ENCODE peak calls at places on chromosomes 7 and 10, in seven cellular contexts. One of them, this sample, is unnamed.

GRCh38 chr7:99099499-99100077 is 44.3 kb downstream of the SMURF1 start:
- DNase-seq in cardiac muscle cell: no peak
- DNase-seq in anterior cingulate cortex: no peak
- DNase-seq in fibroblast of gingiva: peak; percentile 50
- DNase-seq in Kasumi-1: no peak
- DNase-seq in EH: peak; percentile 56
- DNase-seq in NCI-H2081: no peak
- DNase-seq in this sample: no peak

GRCh38 chr7:4093035-4093434 is 589.1 kb upstream of the FOXK1 start:
- DNase-seq in cardiac muscle cell: no peak
- DNase-seq in anterior cingulate cortex: no peak
- DNase-seq in fibroblast of gingiva: no peak
- DNase-seq in Kasumi-1: no peak
- DNase-seq in EH: no peak
- DNase-seq in NCI-H2081: no peak
- DNase-seq in this sample: no peak

GRCh38 chr7:32453286-32454011 is 36.7 kb downstream of the LSM5 start:
- DNase-seq in cardiac muscle cell: no peak
- DNase-seq in anterior cingulate cortex: no peak
- DNase-seq in fibroblast of gingiva: no peak
- DNase-seq in Kasumi-1: no peak
- DNase-seq in EH: no peak
- DNase-seq in NCI-H2081: no peak
- DNase-seq in this sample: no peak

GRCh38 chr10:103500481-103500880 is 7.0 kb downstream of the NEURL1 start:
- DNase-seq in cardiac muscle cell: no peak
- DNase-seq in anterior cingulate cortex: no peak
- DNase-seq in fibroblast of gingiva: no peak
- DNase-seq in Kasumi-1: no peak
- DNase-seq in EH: no peak
- DNase-seq in NCI-H2081: no peak
- DNase-seq in this sample: no peak

GRCh38 chr10:51964630-51965029 is 265.2 kb upstream of the CSTF2T start:
- DNase-seq in cardiac muscle cell: no peak
- DNase-seq in anterior cingulate cortex: no peak
- DNase-seq in fibroblast of gingiva: no peak
- DNase-seq in Kasumi-1: no peak
- DNase-seq in EH: no peak
- DNase-seq in NCI-H2081: no peak
- DNase-seq in this sample: no peak

GRCh38 chr7:20399516-20399915 is 68.8 kb downstream of the ITGB8 start:
- DNase-seq in cardiac muscle cell: no peak
- DNase-seq in anterior cingulate cortex: no peak
- DNase-seq in fibroblast of gingiva: no peak
- DNase-seq in Kasumi-1: no peak
- DNase-seq in EH: no peak
- DNase-seq in NCI-H2081: no peak
- DNase-seq in this sample: no peak

GRCh38 chr7:138243430-138243829 is 167.2 kb downstream of the AKR1D1 start:
- DNase-seq in cardiac muscle cell: peak; percentile 70
- DNase-seq in anterior cingulate cortex: no peak
- DNase-seq in fibroblast of gingiva: no peak
- DNase-seq in Kasumi-1: no peak
- DNase-seq in EH: no peak
- DNase-seq in NCI-H2081: peak; percentile 62
- DNase-seq in this sample: peak; percentile 36

GRCh38 chr10:22740180-22740579 is 25.8 kb upstream of the PIP4K2A start:
- DNase-seq in cardiac muscle cell: no peak
- DNase-seq in anterior cingulate cortex: no peak
- DNase-seq in fibroblast of gingiva: no peak
- DNase-seq in Kasumi-1: no peak
- DNase-seq in EH: peak; percentile 15
- DNase-seq in NCI-H2081: no peak
- DNase-seq in this sample: peak; percentile 39

GRCh38 chr7:91565499-91566331 is 301.5 kb downstream of the FZD1 start:
- DNase-seq in cardiac muscle cell: no peak
- DNase-seq in anterior cingulate cortex: peak; percentile 28
- DNase-seq in fibroblast of gingiva: peak; percentile 72
- DNase-seq in Kasumi-1: no peak
- DNase-seq in EH: peak; percentile 4
- DNase-seq in NCI-H2081: peak; percentile 70
- DNase-seq in this sample: no peak

GRCh38 chr7:46397591-46397990 is 476.5 kb upstream of the IGFBP3 start:
- DNase-seq in cardiac muscle cell: no peak
- DNase-seq in anterior cingulate cortex: no peak
- DNase-seq in fibroblast of gingiva: no peak
- DNase-seq in Kasumi-1: no peak
- DNase-seq in EH: no peak
- DNase-seq in NCI-H2081: no peak
- DNase-seq in this sample: no peak

GRCh38 chr7:2864999-2865670 is 21.0 kb upstream of the GNA12 start:
- DNase-seq in cardiac muscle cell: peak; percentile 66
- DNase-seq in anterior cingulate cortex: peak; percentile 51
- DNase-seq in fibroblast of gingiva: peak; percentile 58
- DNase-seq in Kasumi-1: peak; percentile 27
- DNase-seq in EH: peak; percentile 68
- DNase-seq in NCI-H2081: peak; percentile 70
- DNase-seq in this sample: peak; percentile 57

GRCh38 chr7:123415625-123416024 is 118.8 kb downstream of the IQUB start:
- DNase-seq in cardiac muscle cell: no peak
- DNase-seq in anterior cingulate cortex: no peak
- DNase-seq in fibroblast of gingiva: no peak
- DNase-seq in Kasumi-1: peak; percentile 54
- DNase-seq in EH: no peak
- DNase-seq in NCI-H2081: no peak
- DNase-seq in this sample: peak; percentile 70

GRCh38 chr7:139106959-139107358 is 2.6 kb downstream of the ZC3HAV1 start:
- DNase-seq in cardiac muscle cell: no peak
- DNase-seq in anterior cingulate cortex: no peak
- DNase-seq in fibroblast of gingiva: no peak
- DNase-seq in Kasumi-1: peak; percentile 46
- DNase-seq in EH: no peak
- DNase-seq in NCI-H2081: no peak
- DNase-seq in this sample: peak; percentile 53

GRCh38 chr7:26165950-26166680 is 14.1 kb downstream of the NFE2L3 start:
- DNase-seq in cardiac muscle cell: no peak
- DNase-seq in anterior cingulate cortex: no peak
- DNase-seq in fibroblast of gingiva: no peak
- DNase-seq in Kasumi-1: no peak
- DNase-seq in EH: no peak
- DNase-seq in NCI-H2081: no peak
- DNase-seq in this sample: no peak

GRCh38 chr7:28856656-28857055 is 101.5 kb downstream of the TRIL start:
- DNase-seq in cardiac muscle cell: no peak
- DNase-seq in anterior cingulate cortex: no peak
- DNase-seq in fibroblast of gingiva: no peak
- DNase-seq in Kasumi-1: no peak
- DNase-seq in EH: no peak
- DNase-seq in NCI-H2081: no peak
- DNase-seq in this sample: no peak

GRCh38 chr10:122682522-122682921 is 17.1 kb downstream of the C10orf120 start:
- DNase-seq in cardiac muscle cell: no peak
- DNase-seq in anterior cingulate cortex: no peak
- DNase-seq in fibroblast of gingiva: no peak
- DNase-seq in Kasumi-1: no peak
- DNase-seq in EH: no peak
- DNase-seq in NCI-H2081: no peak
- DNase-seq in this sample: no peak

GRCh38 chr7:45663167-45663921 is 89.2 kb downstream of the ADCY1 start:
- DNase-seq in cardiac muscle cell: peak; percentile 30
- DNase-seq in anterior cingulate cortex: no peak
- DNase-seq in fibroblast of gingiva: no peak
- DNase-seq in Kasumi-1: peak; percentile 13
- DNase-seq in EH: peak; percentile 44
- DNase-seq in NCI-H2081: no peak
- DNase-seq in this sample: peak; percentile 34

GRCh38 chr7:102004229-102004628 is 186.8 kb downstream of the CUX1 start:
- DNase-seq in cardiac muscle cell: no peak
- DNase-seq in anterior cingulate cortex: no peak
- DNase-seq in fibroblast of gingiva: no peak
- DNase-seq in Kasumi-1: no peak
- DNase-seq in EH: peak; percentile 77
- DNase-seq in NCI-H2081: no peak
- DNase-seq in this sample: no peak

GRCh38 chr10:97150191-97150590 is 35.6 kb downstream of the SLIT1 start:
- DNase-seq in cardiac muscle cell: peak; percentile 84
- DNase-seq in anterior cingulate cortex: no peak
- DNase-seq in fibroblast of gingiva: no peak
- DNase-seq in Kasumi-1: no peak
- DNase-seq in EH: no peak
- DNase-seq in NCI-H2081: no peak
- DNase-seq in this sample: no peak

GRCh38 chr10:663466-663751 is 26.1 kb downstream of the DIP2C start:
- DNase-seq in cardiac muscle cell: no peak
- DNase-seq in anterior cingulate cortex: no peak
- DNase-seq in fibroblast of gingiva: no peak
- DNase-seq in Kasumi-1: no peak
- DNase-seq in EH: no peak
- DNase-seq in NCI-H2081: no peak
- DNase-seq in this sample: no peak

GRCh38 chr10:71270821-71271220 is 48.2 kb upstream of the SLC29A3 start:
- DNase-seq in cardiac muscle cell: no peak
- DNase-seq in anterior cingulate cortex: no peak
- DNase-seq in fibroblast of gingiva: no peak
- DNase-seq in Kasumi-1: no peak
- DNase-seq in EH: no peak
- DNase-seq in NCI-H2081: no peak
- DNase-seq in this sample: no peak

This sample was measured in OCI-M1.